ENCODE peak calls at places on chromosomes 12 and 14, in six cellular contexts. One of them, this sample, is unnamed.

GRCh38 chr12:31412292-31412801 is 86.4 kb upstream of the SINHCAF start:
- DNase-seq in neuronal stem cell: no peak
- DNase-seq in aorta: no peak
- DNase-seq in A549: no peak
- DNase-seq in PC-9: no peak
- DNase-seq in pancreas: no peak
- DNase-seq in this sample: no peak

GRCh38 chr14:104080557-104081492 is 4.7 kb upstream of the ASPG start:
- DNase-seq in neuronal stem cell: no peak
- DNase-seq in aorta: no peak
- DNase-seq in PC-9: no peak
- DNase-seq in A549: no peak
- DNase-seq in pancreas: peak; percentile 63
- DNase-seq in this sample: no peak

GRCh38 chr12:12505544-12506501 is 56.8 kb downstream of the DUSP16 start:
- DNase-seq in neuronal stem cell: no peak
- DNase-seq in PC-9: no peak
- DNase-seq in A549: no peak
- DNase-seq in aorta: no peak
- DNase-seq in pancreas: no peak
- DNase-seq in this sample: no peak

GRCh38 chr14:100585448-100586152 is 1.6 kb downstream of the BEGAIN start:
- DNase-seq in neuronal stem cell: no peak
- DNase-seq in pancreas: peak; percentile 69
- DNase-seq in aorta: no peak
- DNase-seq in A549: no peak
- DNase-seq in PC-9: no peak
- DNase-seq in this sample: no peak

GRCh38 chr12:113642216-113642615 is 170.5 kb upstream of the LHX5 start:
- DNase-seq in neuronal stem cell: no peak
- DNase-seq in aorta: no peak
- DNase-seq in PC-9: no peak
- DNase-seq in pancreas: no peak
- DNase-seq in A549: no peak
- DNase-seq in this sample: no peak

GRCh38 chr12:65217127-65217526 is 47.7 kb downstream of the LEMD3 start:
- DNase-seq in aorta: no peak
- DNase-seq in neuronal stem cell: no peak
- DNase-seq in A549: no peak
- DNase-seq in pancreas: no peak
- DNase-seq in PC-9: no peak
- DNase-seq in this sample: no peak

GRCh38 chr14:20477211-20477876 is 8.1 kb downstream of the PNP start:
- DNase-seq in PC-9: no peak
- DNase-seq in A549: no peak
- DNase-seq in neuronal stem cell: no peak
- DNase-seq in aorta: no peak
- DNase-seq in pancreas: no peak
- DNase-seq in this sample: peak; percentile 47

GRCh38 chr14:23294734-23295561 is 7.7 kb downstream of the PPP1R3E start:
- DNase-seq in A549: no peak
- DNase-seq in neuronal stem cell: peak; percentile 51
- DNase-seq in pancreas: no peak
- DNase-seq in PC-9: no peak
- DNase-seq in aorta: no peak
- DNase-seq in this sample: no peak

GRCh38 chr12:11650697-11651281 is 1.3 kb downstream of the ETV6 start:
- DNase-seq in neuronal stem cell: peak; percentile 18
- DNase-seq in pancreas: no peak
- DNase-seq in A549: peak; percentile 7
- DNase-seq in PC-9: no peak
- DNase-seq in aorta: no peak
- DNase-seq in this sample: no peak

GRCh38 chr14:99554184-99554583 is 49.8 kb downstream of the CCDC85C start:
- DNase-seq in neuronal stem cell: no peak
- DNase-seq in aorta: no peak
- DNase-seq in pancreas: peak; percentile 95
- DNase-seq in PC-9: no peak
- DNase-seq in A549: no peak
- DNase-seq in this sample: peak; percentile 78

GRCh38 chr12:4089147-4089606 is 184.4 kb upstream of the CCND2 start:
- DNase-seq in neuronal stem cell: no peak
- DNase-seq in pancreas: no peak
- DNase-seq in aorta: no peak
- DNase-seq in A549: no peak
- DNase-seq in PC-9: no peak
- DNase-seq in this sample: no peak
- H3K4me3 ChIP-seq in neuronal stem cell: no peak overlapping the region
- H3K4me3 ChIP-seq in pancreas: no peak overlapping the region
- H3K4me3 ChIP-seq in aorta: no peak overlapping the region
- H3K4me3 ChIP-seq in A549: no peak overlapping the region
- H3K4me3 ChIP-seq in PC-9: no peak overlapping the region
- H3K4me3 ChIP-seq in this sample: no peak overlapping the region

GRCh38 chr12:55926738-55927587 is 731 bp downstream of the PYM1 start:
- DNase-seq in PC-9: peak; percentile 82
- DNase-seq in aorta: peak; percentile 94
- DNase-seq in pancreas: peak; percentile 91
- DNase-seq in A549: peak; percentile 97
- DNase-seq in neuronal stem cell: peak; percentile 86
- DNase-seq in this sample: peak; percentile 90
- H3K4me1 ChIP-seq in PC-9: peaks cover 39% of the 10 kb centered on the region
- H3K4me1 ChIP-seq in aorta: no peaks in the 10 kb centered on the region
- H3K4me1 ChIP-seq in pancreas: peaks cover 18% of the 10 kb centered on the region
- H3K4me1 ChIP-seq in A549: peaks cover 33% of the 10 kb centered on the region
- H3K4me1 ChIP-seq in neuronal stem cell: peaks cover 12% of the 10 kb centered on the region
- H3K4me1 ChIP-seq in this sample: peaks cover 16% of the 10 kb centered on the region

DNA sequence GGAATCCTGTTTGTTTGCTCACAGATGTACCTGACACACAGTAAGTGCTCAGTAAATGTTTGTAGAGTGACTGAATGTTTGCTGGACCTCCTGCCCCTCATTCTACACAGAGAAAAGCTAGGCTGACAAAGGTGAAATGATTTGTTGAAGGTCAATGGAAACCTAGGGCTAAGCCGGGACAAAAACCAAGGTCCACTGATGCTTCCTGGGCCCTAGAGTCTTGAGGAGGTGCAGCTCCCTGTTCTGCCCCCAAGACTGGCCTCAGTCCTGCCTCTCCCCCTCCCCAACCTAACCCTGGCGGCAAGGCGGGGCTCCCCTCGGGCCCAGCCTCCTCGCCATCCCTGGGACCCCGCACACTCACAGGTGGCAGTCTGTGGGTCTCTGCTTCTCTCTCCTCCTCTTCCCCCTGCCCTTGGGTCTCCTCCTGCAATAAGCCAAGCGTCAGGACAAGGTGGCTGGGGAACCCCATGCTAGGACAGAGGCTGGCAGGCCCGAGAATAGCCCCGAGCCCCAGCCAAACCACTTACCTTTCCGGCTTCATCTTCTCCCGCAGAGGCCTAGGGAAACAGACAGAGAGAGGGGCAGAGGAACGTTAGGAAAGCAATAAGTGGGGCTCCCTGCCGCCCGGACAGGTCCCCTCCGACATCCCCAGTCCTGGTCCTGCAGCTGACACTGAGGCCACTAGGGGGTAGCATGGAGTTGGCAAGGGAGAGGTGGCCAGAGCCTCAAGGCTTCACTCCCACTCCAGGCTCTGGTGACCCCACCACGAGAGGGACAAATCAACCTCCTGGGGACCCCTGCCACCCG is 9.3 kb downstream of the PGF start:
- DNase-seq in pancreas: peak; percentile 85
- DNase-seq in A549: peak; percentile 95
- DNase-seq in neuronal stem cell: peak; percentile 83
- DNase-seq in aorta: peak; percentile 92
- DNase-seq in PC-9: peak; percentile 73
- DNase-seq in this sample: peak; percentile 76
- H3K4me3 ChIP-seq in pancreas: no peak overlapping the region
- H3K4me3 ChIP-seq in A549: no peak overlapping the region
- H3K4me3 ChIP-seq in neuronal stem cell: no peak overlapping the region
- H3K4me3 ChIP-seq in aorta: no peak overlapping the region
- H3K4me3 ChIP-seq in PC-9: no peak overlapping the region
- H3K4me3 ChIP-seq in this sample: no peak overlapping the region

GRCh38 chr14:64760916-64761315 is 56.7 kb downstream of the PLEKHG3 start:
- DNase-seq in pancreas: no peak
- DNase-seq in PC-9: no peak
- DNase-seq in aorta: no peak
- DNase-seq in A549: no peak
- DNase-seq in neuronal stem cell: no peak
- DNase-seq in this sample: no peak

GRCh38 chr14:64760146-64760755 is 56.0 kb downstream of the PLEKHG3 start:
- DNase-seq in neuronal stem cell: peak; percentile 57
- DNase-seq in PC-9: no peak
- DNase-seq in A549: peak; percentile 91
- DNase-seq in aorta: peak; percentile 83
- DNase-seq in pancreas: peak; percentile 76
- DNase-seq in this sample: peak; percentile 62

GRCh38 chr14:64758711-64759554 is 54.7 kb downstream of the PLEKHG3 start:
- DNase-seq in aorta: peak; percentile 79
- DNase-seq in neuronal stem cell: no peak
- DNase-seq in PC-9: peak; percentile 85
- DNase-seq in A549: peak; percentile 71
- DNase-seq in pancreas: peak; percentile 65
- DNase-seq in this sample: no peak

GRCh38 chr14:64758025-64758521 is 53.8 kb downstream of the PLEKHG3 start:
- DNase-seq in A549: no peak
- DNase-seq in PC-9: no peak
- DNase-seq in aorta: peak; percentile 44
- DNase-seq in pancreas: peak; percentile 52
- DNase-seq in neuronal stem cell: no peak
- DNase-seq in this sample: peak; percentile 31

GRCh38 chr14:64759555-64759938 is 55.3 kb downstream of the PLEKHG3 start:
- DNase-seq in neuronal stem cell: no peak
- DNase-seq in A549: no peak
- DNase-seq in pancreas: peak; percentile 53
- DNase-seq in aorta: no peak
- DNase-seq in PC-9: no peak
- DNase-seq in this sample: no peak
- H3K4me1 ChIP-seq in neuronal stem cell: peaks cover 27% of the 10 kb centered on the region
- H3K4me1 ChIP-seq in A549: peaks cover 90% of the 10 kb centered on the region
- H3K4me1 ChIP-seq in pancreas: peaks cover 39% of the 10 kb centered on the region
- H3K4me1 ChIP-seq in aorta: peaks cover 2% of the 10 kb centered on the region
- H3K4me1 ChIP-seq in PC-9: peaks cover 79% of the 10 kb centered on the region
- H3K4me1 ChIP-seq in this sample: no peaks in the 10 kb centered on the region

DNA sequence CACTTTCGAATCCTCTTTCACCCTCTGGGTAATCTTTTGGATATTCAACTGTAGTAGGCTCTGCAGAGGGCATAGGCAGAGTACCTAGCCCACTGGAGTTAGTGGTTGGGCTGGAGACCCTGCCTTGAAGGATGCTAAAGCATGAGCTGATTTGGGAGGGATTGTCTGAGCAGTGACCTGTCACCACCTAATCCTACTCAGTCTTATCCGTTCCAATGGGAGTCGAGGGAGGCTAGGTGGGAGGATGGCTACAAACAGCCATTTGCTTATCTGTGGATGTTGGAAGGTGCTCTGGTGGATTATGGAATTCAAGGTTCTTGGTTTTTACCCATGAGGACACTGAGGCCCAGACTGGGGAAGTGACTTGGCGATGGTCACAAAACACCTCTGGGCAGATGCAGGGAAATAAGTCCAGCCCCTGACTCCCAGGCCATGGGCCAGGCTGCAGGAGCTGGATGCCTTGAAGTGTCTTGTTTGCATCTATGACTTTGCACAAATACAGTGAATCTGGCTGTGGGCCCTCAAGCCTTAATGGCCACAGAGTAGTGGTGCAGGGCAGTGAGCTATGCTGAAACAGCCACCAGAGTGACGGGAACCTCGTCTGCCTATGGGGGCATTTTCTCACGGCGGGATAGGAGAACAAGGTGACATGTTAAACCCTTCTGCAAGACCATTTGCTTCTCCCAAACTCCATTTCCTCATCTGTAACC is 3.7 kb downstream of the KMT5A start:
- DNase-seq in neuronal stem cell: no peak
- DNase-seq in A549: no peak
- DNase-seq in pancreas: no peak
- DNase-seq in aorta: no peak
- DNase-seq in PC-9: no peak
- DNase-seq in this sample: no peak
- H3K4me3 ChIP-seq in neuronal stem cell: no peak overlapping the region
- H3K4me3 ChIP-seq in A549: peak overlapping the region; percentile 89
- H3K4me3 ChIP-seq in pancreas: peak overlapping the region; percentile 61
- H3K4me3 ChIP-seq in aorta: no peak overlapping the region
- H3K4me3 ChIP-seq in PC-9: peak overlapping the region; percentile 80
- H3K4me3 ChIP-seq in this sample: peak overlapping the region; percentile 59

DNA sequence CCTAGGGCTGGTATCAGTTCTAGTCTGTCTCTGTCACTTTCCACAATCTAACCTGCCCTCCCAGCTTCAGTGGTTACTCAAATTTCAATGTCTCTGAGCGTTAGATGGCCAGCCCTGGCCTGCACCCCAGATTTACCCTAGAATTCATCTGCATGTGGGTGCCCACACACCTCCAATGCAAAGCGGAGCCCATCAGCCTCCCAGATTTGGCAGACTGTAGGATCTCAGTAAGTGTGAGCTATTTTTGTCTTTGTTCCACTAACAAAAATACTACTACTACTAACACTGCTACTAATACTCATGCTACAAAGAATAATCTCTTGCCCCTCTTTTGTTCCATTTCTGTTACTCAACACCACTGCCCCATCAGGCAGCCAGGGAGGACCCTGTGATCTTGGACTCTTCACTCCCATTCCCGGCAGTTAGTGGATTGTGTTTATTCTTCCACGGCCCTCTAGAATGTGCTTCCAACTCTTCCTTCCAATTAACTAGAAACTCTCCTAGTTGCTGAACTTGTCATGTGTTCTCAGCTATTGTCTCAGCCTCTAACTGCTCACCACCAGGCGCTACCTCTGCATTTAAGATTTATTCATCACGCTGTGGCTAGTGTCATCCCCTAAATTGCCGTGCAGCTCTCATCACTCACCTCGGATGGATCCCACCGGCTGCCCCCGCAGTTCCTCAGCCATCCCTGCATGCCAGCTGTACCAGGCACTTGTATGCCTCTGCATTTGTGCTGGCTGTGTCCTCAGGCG is 150.7 kb upstream of the HIF1A start:
- DNase-seq in neuronal stem cell: no peak
- DNase-seq in pancreas: no peak
- DNase-seq in PC-9: no peak
- DNase-seq in A549: no peak
- DNase-seq in aorta: no peak
- DNase-seq in this sample: no peak
- H3K4me1 ChIP-seq in neuronal stem cell: peaks cover 11% of the 10 kb centered on the region
- H3K4me1 ChIP-seq in pancreas: peaks cover 11% of the 10 kb centered on the region
- H3K4me1 ChIP-seq in PC-9: peaks cover 32% of the 10 kb centered on the region
- H3K4me1 ChIP-seq in A549: peaks cover 46% of the 10 kb centered on the region
- H3K4me1 ChIP-seq in aorta: peaks cover 7% of the 10 kb centered on the region
- H3K4me1 ChIP-seq in this sample: no peaks in the 10 kb centered on the region

GRCh38 chr12:116735951-116736599 is 1.8 kb downstream of the SPRING1 start:
- DNase-seq in neuronal stem cell: no peak
- DNase-seq in A549: no peak
- DNase-seq in pancreas: no peak
- DNase-seq in PC-9: peak; percentile 75
- DNase-seq in aorta: no peak
- DNase-seq in this sample: peak; percentile 71
- H3K4me3 ChIP-seq in neuronal stem cell: no peak overlapping the region
- H3K4me3 ChIP-seq in A549: peak overlapping the region; percentile 64
- H3K4me3 ChIP-seq in pancreas: peak overlapping the region; percentile 87
- H3K4me3 ChIP-seq in PC-9: peak overlapping the region; percentile 89
- H3K4me3 ChIP-seq in aorta: no peak overlapping the region
- H3K4me3 ChIP-seq in this sample: peak overlapping the region; percentile 80